ENCODE peak calls at places on chromosome 3, in five cellular contexts. One of them, this sample, is unnamed. For H3K27me3, the result is how much of the 10 kb centered on the place peaks cover.

GRCh38 chr3:64361962-64362735 is 136.9 kb upstream of the PRICKLE2 start:
- DNase-seq in neural progenitor cell: no peak
- DNase-seq in sigmoid colon: no peak
- DNase-seq in Peyer's patch: no peak
- DNase-seq in left ventricle myocardium inferior: no peak
- DNase-seq in this sample: no peak

GRCh38 chr3:90024986-90025385 is 917.6 kb downstream of the EPHA3 start:
- DNase-seq in left ventricle myocardium inferior: no peak
- DNase-seq in sigmoid colon: no peak
- DNase-seq in Peyer's patch: no peak
- DNase-seq in neural progenitor cell: no peak
- DNase-seq in this sample: no peak

GRCh38 chr3:175620532-175620931 is 761.4 kb downstream of the NAALADL2 start:
- DNase-seq in neural progenitor cell: no peak
- DNase-seq in sigmoid colon: no peak
- DNase-seq in left ventricle myocardium inferior: no peak
- DNase-seq in Peyer's patch: no peak
- DNase-seq in this sample: no peak

GRCh38 chr3:190865419-190865818 is 2.9 kb upstream of the GMNC start:
- DNase-seq in Peyer's patch: no peak
- DNase-seq in sigmoid colon: no peak
- DNase-seq in neural progenitor cell: no peak
- DNase-seq in left ventricle myocardium inferior: no peak
- DNase-seq in this sample: no peak

GRCh38 chr3:54122046-54122801 is at the start of gene CACNA2D3:
- DNase-seq in left ventricle myocardium inferior: peak
- DNase-seq in Peyer's patch: no peak
- DNase-seq in neural progenitor cell: peak
- DNase-seq in sigmoid colon: peak
- DNase-seq in this sample: peak

GRCh38 chr3:121018917-121019321 is 110.9 kb downstream of the STXBP5L start:
- DNase-seq in sigmoid colon: no peak
- DNase-seq in neural progenitor cell: peak
- DNase-seq in left ventricle myocardium inferior: no peak
- DNase-seq in Peyer's patch: no peak
- DNase-seq in this sample: peak

GRCh38 chr3:37861540-37862051 is at the start of gene CTDSPL:
- DNase-seq in left ventricle myocardium inferior: peak
- DNase-seq in sigmoid colon: peak
- DNase-seq in neural progenitor cell: peak
- DNase-seq in Peyer's patch: no peak
- DNase-seq in this sample: peak

GRCh38 chr3:190840146-190840545 is 22.3 kb downstream of the GMNC start:
- DNase-seq in Peyer's patch: no peak
- DNase-seq in sigmoid colon: no peak
- DNase-seq in left ventricle myocardium inferior: no peak
- DNase-seq in neural progenitor cell: peak
- DNase-seq in this sample: no peak

GRCh38 chr3:44661189-44661588 is 12.7 kb downstream of the ZNF35 start:
- DNase-seq in sigmoid colon: no peak
- DNase-seq in left ventricle myocardium inferior: no peak
- DNase-seq in Peyer's patch: no peak
- DNase-seq in neural progenitor cell: no peak
- DNase-seq in this sample: no peak

GRCh38 chr3:70871909-70872656 is 559.6 kb upstream of the MDFIC2 start:
- DNase-seq in neural progenitor cell: no peak
- DNase-seq in sigmoid colon: no peak
- DNase-seq in left ventricle myocardium inferior: no peak
- DNase-seq in Peyer's patch: no peak
- DNase-seq in this sample: no peak

GRCh38 chr3:157335677-157336076 is 101.0 kb upstream of the PTX3 start:
- DNase-seq in sigmoid colon: no peak
- DNase-seq in left ventricle myocardium inferior: no peak
- DNase-seq in Peyer's patch: no peak
- DNase-seq in neural progenitor cell: peak
- DNase-seq in this sample: no peak

GRCh38 chr3:139265131-139266016 is 78.4 kb upstream of the MRPS22 start:
- DNase-seq in neural progenitor cell: no peak
- DNase-seq in left ventricle myocardium inferior: no peak
- DNase-seq in Peyer's patch: no peak
- DNase-seq in sigmoid colon: no peak
- DNase-seq in this sample: no peak

GRCh38 chr3:176147251-176147650 is 1050.0 kb downstream of the TBL1XR1 start:
- DNase-seq in left ventricle myocardium inferior: no peak
- DNase-seq in neural progenitor cell: no peak
- DNase-seq in sigmoid colon: no peak
- DNase-seq in Peyer's patch: no peak
- DNase-seq in this sample: no peak

GRCh38 chr3:71478568-71478967 is 105.0 kb downstream of the FOXP1 start:
- DNase-seq in sigmoid colon: no peak
- DNase-seq in left ventricle myocardium inferior: no peak
- DNase-seq in neural progenitor cell: no peak
- DNase-seq in Peyer's patch: no peak
- DNase-seq in this sample: no peak

GRCh38 chr3:156787926-156788663 is 38.1 kb upstream of the LEKR1 start:
- DNase-seq in Peyer's patch: no peak
- DNase-seq in left ventricle myocardium inferior: no peak
- DNase-seq in neural progenitor cell: no peak
- DNase-seq in sigmoid colon: no peak
- DNase-seq in this sample: no peak

GRCh38 chr3:148551767-148552260 is 145.9 kb upstream of the AGTR1 start:
- DNase-seq in sigmoid colon: no peak
- DNase-seq in Peyer's patch: no peak
- DNase-seq in left ventricle myocardium inferior: no peak
- DNase-seq in neural progenitor cell: no peak
- DNase-seq in this sample: no peak

GRCh38 chr3:125512135-125512920 is 7.7 kb downstream of the SNX4 start:
- DNase-seq in left ventricle myocardium inferior: no peak
- DNase-seq in neural progenitor cell: no peak
- DNase-seq in sigmoid colon: no peak
- DNase-seq in Peyer's patch: no peak
- DNase-seq in this sample: no peak

GRCh38 chr3:31862861-31863260 is 118.2 kb downstream of the OSBPL10 start:
- DNase-seq in sigmoid colon: no peak
- DNase-seq in neural progenitor cell: no peak
- DNase-seq in Peyer's patch: no peak
- DNase-seq in left ventricle myocardium inferior: no peak
- DNase-seq in this sample: no peak

GRCh38 chr3:13022348-13023250 is 50.6 kb downstream of the IQSEC1 start:
- DNase-seq in sigmoid colon: peak
- DNase-seq in Peyer's patch: peak
- DNase-seq in neural progenitor cell: peak
- DNase-seq in left ventricle myocardium inferior: peak
- DNase-seq in this sample: peak

GRCh38 chr3:127789051-127789450 is 33.3 kb downstream of the MGLL start:
- DNase-seq in sigmoid colon: peak
- DNase-seq in Peyer's patch: no peak
- DNase-seq in neural progenitor cell: no peak
- DNase-seq in left ventricle myocardium inferior: no peak
- DNase-seq in this sample: peak

GRCh38 chr3:65963787-65964707 is 74.7 kb downstream of the MAGI1 start:
- DNase-seq in left ventricle myocardium inferior: no peak
- DNase-seq in Peyer's patch: no peak
- DNase-seq in sigmoid colon: no peak
- DNase-seq in neural progenitor cell: no peak
- DNase-seq in this sample: no peak

GRCh38 chr3:123346726-123347125 is 102.2 kb downstream of the ADCY5 start:
- DNase-seq in neural progenitor cell: no peak
- DNase-seq in left ventricle myocardium inferior: peak
- DNase-seq in Peyer's patch: no peak
- DNase-seq in sigmoid colon: peak
- DNase-seq in this sample: no peak

GRCh38 chr3:42827654-42828053 is 18.4 kb downstream of the ACKR2 start:
- DNase-seq in left ventricle myocardium inferior: no peak
- DNase-seq in Peyer's patch: no peak
- DNase-seq in neural progenitor cell: no peak
- DNase-seq in sigmoid colon: no peak
- DNase-seq in this sample: no peak

GRCh38 chr3:66797916-66798560 is 200.1 kb upstream of the KBTBD8 start:
- DNase-seq in Peyer's patch: no peak
- DNase-seq in sigmoid colon: peak
- DNase-seq in neural progenitor cell: peak
- DNase-seq in left ventricle myocardium inferior: peak
- DNase-seq in this sample: peak

GRCh38 chr3:73669268-73669667 is 44.5 kb upstream of the PDZRN3 start:
- DNase-seq in neural progenitor cell: no peak
- DNase-seq in sigmoid colon: no peak
- DNase-seq in Peyer's patch: no peak
- DNase-seq in left ventricle myocardium inferior: no peak
- DNase-seq in this sample: no peak

GRCh38 chr3:151753846-151754245 is 20.1 kb downstream of the AADACL2 start:
- DNase-seq in neural progenitor cell: no peak
- DNase-seq in left ventricle myocardium inferior: no peak
- DNase-seq in sigmoid colon: no peak
- DNase-seq in Peyer's patch: no peak
- DNase-seq in this sample: no peak

GRCh38 chr3:66153961-66154923 is 66.6 kb upstream of the SLC25A26 start:
- DNase-seq in left ventricle myocardium inferior: peak
- DNase-seq in sigmoid colon: no peak
- DNase-seq in neural progenitor cell: peak
- DNase-seq in Peyer's patch: no peak
- DNase-seq in this sample: no peak

GRCh38 chr3:97970929-97971460 is 1.2 kb downstream of the RIOX2 start:
- DNase-seq in Peyer's patch: no peak
- DNase-seq in left ventricle myocardium inferior: no peak
- DNase-seq in sigmoid colon: no peak
- DNase-seq in neural progenitor cell: no peak
- DNase-seq in this sample: no peak

GRCh38 chr3:55143928-55144671 is 216.2 kb upstream of the LRTM1 start:
- DNase-seq in neural progenitor cell: no peak
- DNase-seq in Peyer's patch: no peak
- DNase-seq in left ventricle myocardium inferior: no peak
- DNase-seq in sigmoid colon: no peak
- DNase-seq in this sample: no peak

GRCh38 chr3:73472429-73472828 is 152.3 kb downstream of the PDZRN3 start:
- DNase-seq in neural progenitor cell: no peak
- DNase-seq in left ventricle myocardium inferior: no peak
- DNase-seq in Peyer's patch: no peak
- DNase-seq in sigmoid colon: no peak
- DNase-seq in this sample: no peak

GRCh38 chr3:58117561-58118305 is 93.0 kb downstream of the DNASE1L3 start:
- DNase-seq in sigmoid colon: no peak
- DNase-seq in neural progenitor cell: no peak
- DNase-seq in left ventricle myocardium inferior: peak
- DNase-seq in Peyer's patch: no peak
- DNase-seq in this sample: peak

GRCh38 chr3:79538-79937 is 117.0 kb upstream of the CHL1 start:
- DNase-seq in left ventricle myocardium inferior: no peak
- DNase-seq in Peyer's patch: no peak
- DNase-seq in neural progenitor cell: no peak
- DNase-seq in sigmoid colon: no peak
- DNase-seq in this sample: no peak

GRCh38 chr3:169390310-169390731 is 273.2 kb downstream of the MECOM start:
- DNase-seq in left ventricle myocardium inferior: no peak
- DNase-seq in neural progenitor cell: no peak
- DNase-seq in Peyer's patch: no peak
- DNase-seq in sigmoid colon: no peak
- DNase-seq in this sample: no peak
- TF ChIP-seq CTCF in left ventricle myocardium inferior: no peak
- TF ChIP-seq CTCF in neural progenitor cell: no peak
- TF ChIP-seq CTCF in Peyer's patch: peak
- TF ChIP-seq CTCF in sigmoid colon: no peak
- TF ChIP-seq CTCF in this sample: no peak

GRCh38 chr3:79491029-79491634 is 276.7 kb downstream of the ROBO1 start:
- DNase-seq in Peyer's patch: no peak
- DNase-seq in neural progenitor cell: peak
- DNase-seq in left ventricle myocardium inferior: no peak
- DNase-seq in sigmoid colon: no peak
- DNase-seq in this sample: no peak

GRCh38 chr3:79488407-79488806 is 279.4 kb downstream of the ROBO1 start:
- DNase-seq in Peyer's patch: no peak
- DNase-seq in sigmoid colon: no peak
- DNase-seq in left ventricle myocardium inferior: no peak
- DNase-seq in neural progenitor cell: no peak
- DNase-seq in this sample: no peak

DNA sequence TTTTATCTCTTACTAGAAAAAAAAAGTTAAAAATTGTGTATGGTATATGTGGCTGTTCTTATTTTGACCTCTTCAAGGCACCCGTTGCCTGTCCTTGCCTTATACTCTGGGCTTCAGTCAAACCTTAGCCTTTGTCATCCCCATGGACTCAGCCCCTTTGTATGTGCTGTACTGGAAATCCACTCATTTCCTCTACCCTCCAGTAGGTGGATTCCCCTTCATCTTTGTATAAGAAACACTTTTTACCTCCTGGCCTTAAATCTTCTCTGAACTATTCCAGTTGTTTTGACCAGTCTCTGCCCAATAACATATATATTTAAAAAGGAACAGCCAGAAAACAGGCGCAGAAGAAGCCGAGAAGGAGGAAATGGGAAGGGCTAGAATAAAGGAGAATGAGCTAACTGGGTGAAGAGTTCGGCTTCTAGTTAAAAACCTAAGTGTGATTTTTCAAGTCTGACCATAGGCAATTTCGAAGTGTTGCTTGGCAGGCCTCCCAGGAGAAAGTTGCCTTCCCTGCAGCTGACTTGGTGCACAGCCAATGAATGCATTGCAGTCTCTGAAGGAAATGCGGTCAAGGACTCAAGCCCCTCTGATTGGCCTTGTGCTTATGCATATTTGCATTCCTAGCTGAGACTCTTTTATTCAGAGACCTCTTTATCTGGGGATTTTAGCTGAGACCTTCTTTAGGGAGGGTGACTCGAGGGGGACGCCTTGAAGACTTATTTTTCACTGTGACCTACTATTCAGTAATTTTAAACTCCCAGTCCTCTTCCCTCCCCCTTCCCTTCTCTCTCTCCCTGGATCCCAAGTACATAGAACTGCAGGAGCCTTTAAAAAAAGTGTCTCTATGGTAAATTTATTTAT is 277.4 kb downstream of the ROBO1 start:
- DNase-seq in sigmoid colon: peak
- DNase-seq in neural progenitor cell: peak
- DNase-seq in Peyer's patch: no peak
- DNase-seq in left ventricle myocardium inferior: peak
- DNase-seq in this sample: peak
- H3K4me3 ChIP-seq in sigmoid colon: peak
- H3K4me3 ChIP-seq in neural progenitor cell: no peak
- H3K4me3 ChIP-seq in Peyer's patch: no peak
- H3K4me3 ChIP-seq in left ventricle myocardium inferior: no peak
- H3K4me3 ChIP-seq in this sample: no peak

DNA sequence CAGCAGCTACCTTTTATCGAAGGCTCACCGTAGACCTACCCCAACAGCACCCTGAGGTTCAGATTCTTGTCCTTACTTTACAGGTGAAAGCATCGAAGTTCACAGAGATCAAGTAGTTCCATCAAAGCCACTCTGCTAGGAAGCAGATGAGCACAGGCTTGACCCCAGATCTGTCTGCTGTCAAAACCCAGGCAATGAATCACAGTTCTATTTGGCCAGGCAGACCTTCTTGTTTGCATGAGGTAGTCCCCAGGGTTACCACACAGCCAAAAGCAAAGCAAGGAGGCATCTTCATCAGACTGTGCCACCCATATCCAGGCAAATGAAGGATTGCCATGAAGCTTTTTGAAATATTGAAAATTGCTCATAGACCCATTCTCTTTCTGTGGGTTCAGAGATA is 33.0 kb downstream of the HES1 start:
- DNase-seq in left ventricle myocardium inferior: no peak
- DNase-seq in Peyer's patch: no peak
- DNase-seq in neural progenitor cell: no peak
- DNase-seq in sigmoid colon: no peak
- DNase-seq in this sample: no peak
- H3K27me3 ChIP-seq in left ventricle myocardium inferior: under half
- H3K27me3 ChIP-seq in Peyer's patch: under half
- H3K27me3 ChIP-seq in neural progenitor cell: under half
- H3K27me3 ChIP-seq in sigmoid colon: under half
- H3K27me3 ChIP-seq in this sample: under half

GRCh38 chr3:49803464-49804140 is 541 bp downstream of the INKA1 start:
- DNase-seq in sigmoid colon: peak
- DNase-seq in left ventricle myocardium inferior: no peak
- DNase-seq in neural progenitor cell: peak
- DNase-seq in Peyer's patch: peak
- DNase-seq in this sample: no peak
- TF ChIP-seq CTCF in sigmoid colon: no peak
- TF ChIP-seq CTCF in left ventricle myocardium inferior: peak
- TF ChIP-seq CTCF in neural progenitor cell: no peak
- TF ChIP-seq CTCF in Peyer's patch: no peak
- TF ChIP-seq CTCF in this sample: no peak